ENCODE peak calls at places on chromosomes 16 and 17, in four cellular contexts. One of them, this sample, is unnamed.

GRCh38 chr17:16940116-16940881 is 31.6 kb downstream of the TNFRSF13B start:
- DNase-seq in GM12878: no peak
- DNase-seq in K562: no peak
- DNase-seq in HepG2: no peak
- DNase-seq in this sample: peak

GRCh38 chr17:40980594-40980993 is 3.5 kb downstream of the KRT40 start:
- DNase-seq in HepG2: no peak
- DNase-seq in GM12878: no peak
- DNase-seq in K562: no peak
- DNase-seq in this sample: no peak

GRCh38 chr16:642189-643049 is 791 bp downstream of the MCRIP2 start:
- DNase-seq in K562: peak
- DNase-seq in GM12878: no peak
- DNase-seq in HepG2: peak
- DNase-seq in this sample: peak

GRCh38 chr16:8885674-8886592 is 3.8 kb downstream of the LITAFD start:
- DNase-seq in K562: no peak
- DNase-seq in HepG2: peak
- DNase-seq in GM12878: no peak
- DNase-seq in this sample: no peak

GRCh38 chr16:85649411-85649977 is 36.4 kb downstream of the GSE1 start:
- DNase-seq in GM12878: no peak
- DNase-seq in HepG2: no peak
- DNase-seq in K562: no peak
- DNase-seq in this sample: no peak

GRCh38 chr17:43033947-43034622 is 9.1 kb downstream of the RND2 start:
- DNase-seq in HepG2: no peak
- DNase-seq in GM12878: no peak
- DNase-seq in K562: no peak
- DNase-seq in this sample: peak

GRCh38 chr16:1194665-1195392 is 30.2 kb downstream of the TPSG1 start:
- DNase-seq in GM12878: no peak
- DNase-seq in K562: peak
- DNase-seq in HepG2: no peak
- DNase-seq in this sample: peak

GRCh38 chr16:81480856-81481821 is 36.5 kb downstream of the CMIP start:
- DNase-seq in K562: peak
- DNase-seq in HepG2: peak
- DNase-seq in GM12878: peak
- DNase-seq in this sample: no peak

GRCh38 chr16:70396209-70396904 is 42.5 kb downstream of the ST3GAL2 start:
- DNase-seq in HepG2: no peak
- DNase-seq in GM12878: no peak
- DNase-seq in K562: peak
- DNase-seq in this sample: no peak

GRCh38 chr17:61842899-61843298 is 20.4 kb downstream of the BRIP1 start:
- DNase-seq in K562: no peak
- DNase-seq in HepG2: no peak
- DNase-seq in GM12878: no peak
- DNase-seq in this sample: no peak

GRCh38 chr16:55569025-55569424 is 2.5 kb downstream of the CAPNS2 start:
- DNase-seq in K562: no peak
- DNase-seq in HepG2: no peak
- DNase-seq in GM12878: no peak
- DNase-seq in this sample: no peak

GRCh38 chr16:67976205-67976604 is 4.1 kb downstream of the DPEP3 start:
- DNase-seq in HepG2: no peak
- DNase-seq in K562: no peak
- DNase-seq in GM12878: no peak
- DNase-seq in this sample: no peak

GRCh38 chr16:56852401-56852730 is 12.6 kb upstream of the SLC12A3 start:
- DNase-seq in HepG2: no peak
- DNase-seq in GM12878: no peak
- DNase-seq in K562: no peak
- DNase-seq in this sample: no peak

GRCh38 chr16:67736858-67737257 is 17.7 kb upstream of the GFOD2 start:
- DNase-seq in GM12878: no peak
- DNase-seq in HepG2: no peak
- DNase-seq in K562: no peak
- DNase-seq in this sample: no peak

GRCh38 chr16:56793504-56793903 is 63.6 kb downstream of the NUP93 start:
- DNase-seq in HepG2: peak
- DNase-seq in GM12878: no peak
- DNase-seq in K562: peak
- DNase-seq in this sample: no peak

GRCh38 chr16:84292032-84292431 is 2.6 kb upstream of the WFDC1 start:
- DNase-seq in K562: no peak
- DNase-seq in HepG2: no peak
- DNase-seq in GM12878: no peak
- DNase-seq in this sample: no peak

GRCh38 chr16:85048921-85049562 is 21.4 kb downstream of the KIAA0513 start:
- DNase-seq in HepG2: no peak
- DNase-seq in K562: peak
- DNase-seq in GM12878: no peak
- DNase-seq in this sample: no peak

GRCh38 chr16:71203631-71204030 is 26.9 kb downstream of the HYDIN start:
- DNase-seq in HepG2: no peak
- DNase-seq in K562: no peak
- DNase-seq in GM12878: no peak
- DNase-seq in this sample: no peak

GRCh38 chr17:80455328-80455710 is 21.1 kb downstream of the NPTX1 start:
- DNase-seq in K562: peak
- DNase-seq in GM12878: no peak
- DNase-seq in HepG2: peak
- DNase-seq in this sample: peak

GRCh38 chr17:50947844-50948514 is 81.8 kb upstream of the TOB1 start:
- DNase-seq in HepG2: no peak
- DNase-seq in GM12878: no peak
- DNase-seq in K562: peak
- DNase-seq in this sample: no peak

GRCh38 chr17:1067282-1067956 is 70.5 kb downstream of the TIMM22 start:
- DNase-seq in K562: no peak
- DNase-seq in HepG2: peak
- DNase-seq in GM12878: no peak
- DNase-seq in this sample: no peak

GRCh38 chr17:55726440-55726839 is 3.8 kb upstream of the TMEM100 start:
- DNase-seq in K562: no peak
- DNase-seq in HepG2: no peak
- DNase-seq in GM12878: no peak
- DNase-seq in this sample: no peak

GRCh38 chr16:58510776-58511628 is 4.3 kb upstream of the SETD6 start:
- DNase-seq in HepG2: no peak
- DNase-seq in K562: no peak
- DNase-seq in GM12878: no peak
- DNase-seq in this sample: no peak

GRCh38 chr17:79941088-79942010 is 94.3 kb downstream of the TBC1D16 start:
- DNase-seq in GM12878: no peak
- DNase-seq in K562: no peak
- DNase-seq in HepG2: no peak
- DNase-seq in this sample: peak

GRCh38 chr16:19749571-19750080 is 31.6 kb downstream of the IQCK start:
- DNase-seq in GM12878: no peak
- DNase-seq in HepG2: no peak
- DNase-seq in K562: no peak
- DNase-seq in this sample: no peak

GRCh38 chr17:29549169-29549935 is 17.5 kb downstream of the ABHD15 start:
- DNase-seq in HepG2: no peak
- DNase-seq in GM12878: no peak
- DNase-seq in K562: no peak
- DNase-seq in this sample: no peak

GRCh38 chr17:29884995-29885394 is 45.0 kb downstream of the SSH2 start:
- DNase-seq in GM12878: no peak
- DNase-seq in K562: no peak
- DNase-seq in HepG2: no peak
- DNase-seq in this sample: no peak

GRCh38 chr17:74280093-74280513 is 6.1 kb downstream of the DNAI2 start:
- DNase-seq in GM12878: no peak
- DNase-seq in HepG2: no peak
- DNase-seq in K562: no peak
- DNase-seq in this sample: no peak

GRCh38 chr17:6470751-6471521 is 26.7 kb downstream of the PIMREG start:
- DNase-seq in K562: no peak
- DNase-seq in GM12878: no peak
- DNase-seq in HepG2: no peak
- DNase-seq in this sample: no peak

GRCh38 chr16:66551362-66551761 is 1.0 kb upstream of the CKLF start:
- DNase-seq in GM12878: peak
- DNase-seq in HepG2: peak
- DNase-seq in K562: peak
- DNase-seq in this sample: peak

GRCh38 chr16:6020162-6020980 is 922.8 kb upstream of the EEF2KMT start:
- DNase-seq in K562: no peak
- DNase-seq in HepG2: no peak
- DNase-seq in GM12878: no peak
- DNase-seq in this sample: no peak

GRCh38 chr16:68538880-68539701 is at the start of gene ZFP90:
- DNase-seq in GM12878: peak
- DNase-seq in HepG2: peak
- DNase-seq in K562: peak
- DNase-seq in this sample: peak

DNA sequence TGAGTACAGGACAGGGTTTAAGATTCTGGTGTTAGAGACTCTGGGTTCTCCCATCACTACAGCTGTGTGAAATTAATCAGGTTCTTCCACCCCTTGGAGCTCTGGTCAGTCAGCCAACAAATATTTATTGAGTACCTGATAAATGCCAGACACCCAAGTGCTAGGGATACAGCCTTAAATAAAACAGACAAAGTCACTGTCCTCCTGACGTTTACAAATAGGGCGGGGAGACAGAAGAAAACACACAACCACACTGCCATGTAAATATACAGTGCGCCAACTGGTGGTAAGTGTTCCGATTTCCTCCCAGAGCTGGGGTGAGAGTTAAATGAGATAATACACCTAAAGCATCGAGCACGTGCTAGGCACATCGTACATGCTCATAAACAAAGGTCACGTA is 121.0 kb downstream of the COPRS start:
- DNase-seq in K562: no peak
- DNase-seq in HepG2: no peak
- DNase-seq in GM12878: no peak
- DNase-seq in this sample: no peak
- TF ChIP-seq CTCF in K562: peak
- TF ChIP-seq CTCF in HepG2: peak
- TF ChIP-seq CTCF in GM12878: no peak
- TF ChIP-seq CTCF in this sample: no peak

DNA sequence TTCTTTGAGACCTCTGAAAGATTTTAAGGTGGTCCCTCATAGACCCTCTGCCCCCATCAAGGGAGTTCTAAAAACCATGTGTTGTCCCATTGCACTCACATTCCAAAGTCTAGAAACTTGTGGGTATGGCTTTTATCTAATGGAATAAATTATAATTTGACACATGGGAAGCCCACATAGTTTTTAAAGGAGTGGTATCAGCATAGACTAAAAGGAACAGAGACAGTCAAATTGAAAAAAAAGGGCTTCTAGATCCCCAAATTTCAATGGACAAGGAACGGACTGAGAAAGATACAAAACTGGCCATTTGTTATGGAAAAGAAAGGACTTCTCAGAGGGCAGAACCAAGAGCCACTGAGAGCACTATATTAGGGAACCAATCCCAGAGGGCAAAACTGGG is 48.7 kb upstream of the ICAM2 start:
- DNase-seq in GM12878: no peak
- DNase-seq in K562: no peak
- DNase-seq in HepG2: no peak
- DNase-seq in this sample: no peak
- TF ChIP-seq ETV6 in GM12878: no peak
- TF ChIP-seq ETV6 in K562: no peak
- TF ChIP-seq ETV6 in HepG2: no peak
- TF ChIP-seq ETV6 in this sample: no peak

DNA sequence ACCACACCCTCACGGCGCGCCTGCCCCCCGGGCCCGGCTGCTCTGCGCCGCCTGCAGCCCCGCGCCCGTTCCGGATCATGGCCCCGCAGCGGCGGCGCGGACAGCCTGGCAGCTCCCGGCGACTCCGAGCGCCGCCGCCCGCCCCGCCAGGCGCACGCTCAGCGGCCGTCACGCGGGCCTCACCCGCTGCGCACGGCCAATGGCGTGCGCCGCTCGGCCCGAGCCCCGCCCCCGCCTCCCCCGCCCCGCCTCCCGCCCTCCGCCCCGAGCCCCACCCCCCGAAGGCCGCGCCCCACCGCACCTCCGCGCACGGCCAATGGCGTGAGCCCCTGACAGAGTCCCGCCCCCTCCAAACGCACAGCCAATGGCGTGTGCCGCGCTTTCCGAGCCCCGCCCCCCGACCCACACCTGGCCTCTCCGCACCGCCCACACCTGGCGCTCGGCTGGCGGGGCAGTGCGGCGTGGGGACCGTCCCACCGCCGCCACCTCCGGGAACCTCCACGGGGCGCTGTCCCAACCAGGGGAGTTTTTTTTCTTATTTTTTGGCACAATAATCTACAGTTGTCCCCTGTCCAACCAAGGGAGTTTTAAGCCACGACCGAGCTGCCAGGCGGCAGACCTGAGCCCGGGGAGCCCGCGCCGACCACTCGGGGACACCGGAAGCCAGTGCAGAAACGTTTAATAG is at the start of gene PCYT2:
- DNase-seq in HepG2: peak
- DNase-seq in GM12878: peak
- DNase-seq in K562: peak
- DNase-seq in this sample: peak
- TF ChIP-seq CTCF in HepG2: peak
- TF ChIP-seq CTCF in GM12878: no peak
- TF ChIP-seq CTCF in K562: no peak
- TF ChIP-seq CTCF in this sample: no peak

GRCh38 chr17:36975922-36976515 is 27.3 kb downstream of the AATF start:
- DNase-seq in K562: no peak
- DNase-seq in GM12878: no peak
- DNase-seq in HepG2: no peak
- DNase-seq in this sample: no peak

GRCh38 chr17:36972186-36972686 is 23.5 kb downstream of the AATF start:
- DNase-seq in GM12878: no peak
- DNase-seq in HepG2: no peak
- DNase-seq in K562: no peak
- DNase-seq in this sample: no peak

GRCh38 chr17:36977066-36977465 is 28.3 kb downstream of the AATF start:
- DNase-seq in HepG2: no peak
- DNase-seq in GM12878: no peak
- DNase-seq in K562: no peak
- DNase-seq in this sample: no peak

GRCh38 chr17:36971508-36971907 is 22.8 kb downstream of the AATF start:
- DNase-seq in K562: no peak
- DNase-seq in HepG2: no peak
- DNase-seq in GM12878: no peak
- DNase-seq in this sample: no peak

DNA sequence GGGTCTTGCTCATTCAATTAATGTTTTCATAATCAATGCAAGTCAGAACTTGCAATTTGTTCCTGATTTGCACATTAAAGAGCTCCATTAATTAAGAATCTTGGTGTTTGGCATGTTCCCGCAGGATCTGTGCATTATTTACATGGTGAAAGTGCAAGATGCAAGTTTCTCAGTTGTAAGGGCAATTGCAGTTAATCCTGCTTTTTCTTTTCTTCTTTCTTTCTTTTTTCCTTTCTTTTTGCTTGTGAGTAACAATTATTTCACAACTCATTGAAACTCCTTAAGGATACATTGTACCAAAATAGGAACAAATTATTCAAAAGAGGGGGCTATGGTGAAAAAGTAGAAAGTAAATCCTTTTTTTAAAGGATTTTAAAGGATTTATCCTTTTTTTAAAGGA is 24.2 kb downstream of the AATF start:
- DNase-seq in K562: no peak
- DNase-seq in GM12878: no peak
- DNase-seq in HepG2: no peak
- DNase-seq in this sample: no peak
- TF ChIP-seq ETV6 in K562: no peak
- TF ChIP-seq ETV6 in GM12878: no peak
- TF ChIP-seq ETV6 in HepG2: no peak
- TF ChIP-seq ETV6 in this sample: no peak

This sample was measured in WTC11.